ENCODE peak calls at places on chromosome 7, in seven cellular contexts. R is foreskin fibroblast, O is BJ, E is colonic mucosa, D is lower lobe of right lung, A is breast epithelium, L is nephron progenitor cell. W is an unnamed sample.

GRCh38 chr7:30912454-30912985 is 867 bp downstream of the AQP1 start:
- DNase-seq in R (no peak), O (no peak), E (no peak), D (no peak), A (no peak), L (no peak), W (no peak)

GRCh38 chr7:141738592-141739013 is 445 bp downstream of the SSBP1 start:
- DNase-seq in R (no peak), O (no peak), E (no peak), D (no peak), A (no peak), L (no peak), W (no peak)

GRCh38 chr7:27212587-27213149 is 12.8 kb upstream of the HOXA13 start:
- DNase-seq in R (no peak), O (no peak), E (no peak), D (no peak), A (no peak), L (no peak), W (no peak)

GRCh38 chr7:20249924-20250323 is 32.7 kb upstream of the MACC1 start:
- DNase-seq in R (no peak), O (no peak), E (no peak), D (no peak), A (no peak), L (no peak), W (no peak)

GRCh38 chr7:1388021-1388704 is 71.1 kb downstream of the MICALL2 start:
- DNase-seq in R (no peak), O (no peak), E (no peak), D (no peak), A (no peak), L (no peak), W (no peak)

GRCh38 chr7:18496336-18496700 is 769 bp downstream of the HDAC9 start:
- DNase-seq in R (no peak), O (no peak), E (no peak), D (no peak), A (no peak), L (no peak), W (no peak)

GRCh38 chr7:97346349-97346748 is 228.9 kb downstream of the SDHAF3 start:
- DNase-seq in R (no peak), O (no peak), E (no peak), D (no peak), A (no peak), L (no peak), W (no peak)

GRCh38 chr7:151244156-151244870 is 4.2 kb downstream of the SMARCD3 start:
- DNase-seq in R (no peak), O (no peak), E (peak), D (peak), A (no peak), L (peak), W (peak)

GRCh38 chr7:73822319-73823173 is 8.2 kb upstream of the CLDN4 start:
- DNase-seq in R (peak), O (peak), E (peak), D (no peak), A (peak), L (peak), W (no peak)

GRCh38 chr7:112182749-112183148 is 23.4 kb downstream of the DOCK4 start:
- DNase-seq in R (no peak), O (no peak), E (no peak), D (no peak), A (no peak), L (no peak), W (no peak)

DNA sequence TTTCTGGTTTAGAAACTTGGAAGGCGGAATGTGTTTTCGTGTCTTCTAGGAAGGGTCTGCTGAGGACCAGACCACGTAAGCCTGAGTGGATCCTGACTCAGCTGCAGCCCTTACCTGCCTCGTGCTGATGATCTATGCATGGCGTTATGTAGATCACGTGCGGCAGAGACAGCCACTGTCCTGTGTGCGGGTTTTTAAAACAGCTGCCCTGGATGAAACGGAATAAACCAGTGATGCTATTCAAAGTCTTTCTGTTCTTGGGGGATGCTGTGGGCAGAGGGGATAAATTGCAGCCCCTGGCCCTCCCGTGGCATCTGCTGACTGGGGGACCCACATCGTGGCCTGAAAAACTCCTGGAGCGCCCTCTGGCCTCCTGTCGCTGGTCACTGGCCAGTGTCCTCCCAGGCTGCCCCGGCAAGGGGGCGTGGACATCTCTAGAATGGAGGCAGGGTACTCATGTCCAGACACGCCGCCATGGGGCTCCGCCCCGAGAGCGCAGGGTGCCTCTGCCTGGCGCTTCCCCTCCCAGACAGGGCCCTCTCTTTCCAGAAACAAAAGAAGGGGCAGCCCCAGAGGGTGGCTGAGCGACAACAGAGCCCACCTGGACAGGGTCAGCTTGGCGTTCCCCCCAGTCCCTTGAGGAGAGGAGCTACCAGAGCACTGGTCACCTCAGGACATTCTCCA is 13.2 kb downstream of the ALKBH4 start:
- DNase-seq in R (no peak), O (no peak), E (no peak), D (no peak), A (no peak), L (peak), W (no peak)
- TF ChIP-seq CTCF in R (no peak), O (no peak), E (no peak), D (no peak), A (no peak), L (no peak), W (no peak)

DNA sequence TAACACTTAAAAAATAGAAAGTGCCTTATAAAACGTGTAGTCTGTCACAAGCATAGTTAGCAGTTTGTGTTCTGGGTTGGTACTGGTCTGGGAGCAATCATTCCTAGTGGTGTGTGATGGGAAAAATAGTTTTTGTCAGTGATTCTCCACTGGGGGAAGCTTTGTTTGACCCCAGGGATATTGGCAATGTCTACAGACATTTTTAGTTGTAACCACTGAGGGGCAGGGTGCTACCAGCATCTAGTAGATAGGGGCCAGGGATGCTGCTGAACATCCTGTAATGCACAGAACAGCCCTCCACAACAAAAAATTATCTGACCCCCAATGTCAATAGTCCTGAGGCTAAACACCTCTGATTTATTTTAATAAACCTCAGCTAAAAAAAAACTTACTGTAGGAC is 51.6 kb upstream of the CREB5 start:
- DNase-seq in R (no peak), O (no peak), E (no peak), D (no peak), A (no peak), L (no peak), W (no peak)
- TF ChIP-seq CTCF in R (no peak), O (no peak), E (no peak), D (no peak), A (no peak), L (peak), W (no peak)

GRCh38 chr7:29593458-29593857 is 29.8 kb downstream of the PRR15 start:
- DNase-seq in R (no peak), O (no peak), E (no peak), D (no peak), A (no peak), L (no peak), W (no peak)
- TF ChIP-seq CTCF in R (no peak), O (no peak), E (no peak), D (no peak), A (no peak), L (no peak), W (no peak)

DNA sequence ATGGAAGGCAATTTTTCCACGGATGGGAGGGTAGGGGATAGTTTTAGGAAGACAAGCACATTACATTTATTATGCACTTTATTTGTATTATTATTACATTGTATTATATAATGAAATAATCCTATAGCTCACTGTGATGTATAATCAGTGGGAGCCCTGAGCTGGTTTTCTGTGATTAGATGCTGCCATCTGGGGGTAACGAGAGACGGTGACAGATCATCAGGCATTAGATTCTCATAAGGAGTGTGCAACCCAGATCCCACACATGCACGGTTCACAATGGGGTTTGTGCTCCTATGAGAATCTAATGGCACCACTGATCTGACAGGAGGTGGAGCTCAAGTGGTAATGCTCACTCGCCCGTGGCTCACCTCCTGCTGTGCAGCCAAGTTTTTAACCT is 103.9 kb upstream of the STK17A start:
- DNase-seq in R (no peak), O (no peak), E (no peak), D (no peak), A (no peak), L (no peak), W (peak)
- TF ChIP-seq CTCF in R (no peak), O (no peak), E (no peak), D (no peak), A (no peak), L (no peak), W (peak)

GRCh38 chr7:44587843-44588711 is 6.0 kb upstream of the TMED4 start:
- DNase-seq in R (peak), O (no peak), E (peak), D (no peak), A (no peak), L (no peak), W (peak)
- TF ChIP-seq CTCF in R (peak), O (peak), E (peak), D (peak), A (no peak), L (no peak), W (peak)

DNA sequence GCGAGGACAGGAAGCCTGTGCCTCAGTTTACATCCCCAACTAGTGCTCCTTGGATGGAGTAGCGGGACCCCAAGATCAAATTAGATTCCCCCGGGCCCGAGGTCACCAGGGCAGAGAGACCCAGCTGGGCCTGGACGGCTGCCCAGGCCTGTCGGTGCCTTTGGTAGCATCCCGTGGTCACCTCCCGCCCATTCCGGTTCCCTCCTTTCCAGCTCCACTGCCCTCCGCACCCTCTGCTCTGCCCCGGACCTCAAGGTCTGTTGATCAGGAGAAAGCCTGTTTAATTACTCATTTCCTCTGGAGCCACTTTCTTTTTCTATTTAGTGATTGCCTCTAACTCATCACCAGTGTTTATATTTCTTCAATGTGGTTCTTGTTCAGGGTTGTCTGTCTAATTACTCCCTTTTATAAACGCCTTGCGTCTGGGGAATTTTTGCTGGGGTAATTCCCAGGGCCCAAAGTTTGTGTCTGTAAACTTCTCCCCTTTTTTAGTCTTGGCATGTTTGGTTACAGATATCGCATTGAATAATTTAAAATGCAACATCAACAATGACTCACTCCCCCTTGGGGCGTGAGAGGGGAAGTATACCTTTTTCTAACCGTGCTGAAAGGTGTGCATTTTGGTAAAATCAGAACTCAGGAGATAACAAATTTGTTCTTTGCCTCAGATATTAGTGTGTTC is 1.9 kb downstream of the FOXK1 start:
- DNase-seq in R (peak), O (peak), E (peak), D (peak), A (peak), L (peak), W (peak)
- TF ChIP-seq CTCF in R (no peak), O (peak), E (peak), D (no peak), A (no peak), L (no peak), W (peak)